ENCODE peak calls at places on chromosome 15, in six cellular contexts. K, D, A, T, E and I are unnamed samples.

GRCh38 chr15:25829075-25829474 is 34.1 kb downstream of the ATP10A start:
- DNase-seq in K (no peak), D (no peak), A (no peak), T (no peak), E (no peak), I (no peak)

GRCh38 chr15:99423186-99424130 is 142.3 kb upstream of the MEF2A start:
- DNase-seq in K (no peak), D (no peak), A (no peak), T (no peak), E (no peak), I (no peak)

GRCh38 chr15:93985925-93986324 is 245.4 kb upstream of the MCTP2 start:
- DNase-seq in K (no peak), D (no peak), A (peak; percentile 19), T (peak; percentile 18), E (no peak), I (no peak)

GRCh38 chr15:90873998-90874605 is 5.7 kb downstream of the FURIN start:
- DNase-seq in K (no peak), D (peak; percentile 90), A (peak; percentile 91), T (peak; percentile 89), E (no peak), I (peak; percentile 28)

GRCh38 chr15:78204351-78205309 is 29.7 kb downstream of the ACSBG1 start:
- DNase-seq in K (no peak), D (no peak), A (peak; percentile 89), T (no peak), E (no peak), I (peak; percentile 44)

GRCh38 chr15:85282504-85283115 is 97.8 kb upstream of the AKAP13 start:
- DNase-seq in K (no peak), D (no peak), A (peak; percentile 36), T (no peak), E (peak; percentile 27), I (peak; percentile 17)

GRCh38 chr15:93030430-93031102 is 58.4 kb downstream of the RGMA start:
- DNase-seq in K (peak; percentile 65), D (peak; percentile 74), A (peak; percentile 81), T (peak; percentile 70), E (peak; percentile 26), I (peak; percentile 74)

GRCh38 chr15:80996247-80996646 is 4.5 kb upstream of the TLNRD1 start:
- DNase-seq in K (no peak), D (no peak), A (no peak), T (peak; percentile 67), E (no peak), I (peak; percentile 32)

GRCh38 chr15:86526938-86527735 is 447.5 kb downstream of the AGBL1 start:
- DNase-seq in K (no peak), D (no peak), A (no peak), T (no peak), E (no peak), I (no peak)

GRCh38 chr15:70722266-70723123 is 40.9 kb downstream of the UACA start:
- DNase-seq in K (no peak), D (no peak), A (no peak), T (peak; percentile 65), E (peak; percentile 43), I (peak; percentile 79)

GRCh38 chr15:73005032-73005431 is 47.2 kb upstream of the NEO1 start:
- DNase-seq in K (no peak), D (no peak), A (no peak), T (no peak), E (no peak), I (no peak)

GRCh38 chr15:31453558-31454318 is 127.1 kb downstream of the KLF13 start:
- DNase-seq in K (no peak), D (no peak), A (no peak), T (no peak), E (no peak), I (no peak)

GRCh38 chr15:99580061-99580460 is 14.3 kb downstream of the MEF2A start:
- DNase-seq in K (no peak), D (no peak), A (no peak), T (no peak), E (no peak), I (peak; percentile 21)

GRCh38 chr15:55221090-55222011 is 24.6 kb upstream of the RSL24D1 start:
- DNase-seq in K (no peak), D (no peak), A (no peak), T (peak; percentile 99), E (peak; percentile 89), I (peak; percentile 99)

GRCh38 chr15:81480645-81481053 is 106.6 kb upstream of the TMC3 start:
- DNase-seq in K (no peak), D (no peak), A (no peak), T (peak; percentile 73), E (peak; percentile 29), I (peak; percentile 75)

GRCh38 chr15:72197045-72197459 is 535 bp downstream of the GRAMD2A start:
- DNase-seq in K (no peak), D (no peak), A (no peak), T (no peak), E (no peak), I (no peak)

GRCh38 chr15:98960555-98961050 is 47.0 kb downstream of the PGPEP1L start:
- DNase-seq in K (no peak), D (no peak), A (no peak), T (no peak), E (no peak), I (no peak)

GRCh38 chr15:42788725-42789124 is 51.8 kb upstream of the CDAN1 start:
- DNase-seq in K (no peak), D (no peak), A (no peak), T (peak; percentile 25), E (no peak), I (no peak)

GRCh38 chr15:98649996-98650870 is 1.9 kb downstream of the IGF1R start:
- DNase-seq in K (peak; percentile 65), D (peak; percentile 66), A (peak; percentile 68), T (peak; percentile 72), E (no peak), I (peak; percentile 26)

GRCh38 chr15:45831787-45832186 is 197.0 kb downstream of the SQOR start:
- DNase-seq in K (no peak), D (no peak), A (no peak), T (no peak), E (no peak), I (no peak)

DNA sequence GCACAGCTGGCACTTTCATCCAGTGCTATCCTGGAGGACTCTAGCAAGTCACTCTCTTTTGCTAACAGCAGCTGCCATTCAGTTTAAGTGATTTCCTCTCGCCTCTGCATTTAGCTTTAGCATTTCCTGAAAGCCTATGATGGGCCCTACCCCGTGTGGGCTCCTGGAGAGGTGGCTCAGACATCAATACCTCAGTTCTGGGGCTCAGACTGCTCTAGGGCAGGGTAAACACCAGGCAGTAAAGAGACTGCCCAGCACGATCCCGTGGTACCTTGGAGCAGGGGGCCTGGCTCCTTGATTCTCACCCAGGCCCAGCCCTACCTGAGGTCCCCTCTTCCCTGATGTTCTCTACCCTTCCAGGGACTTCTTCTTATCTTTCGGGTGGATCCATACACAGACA is 83.3 kb upstream of the SNRPA1 start:
- DNase-seq in K (no peak), D (no peak), A (no peak), T (no peak), E (no peak), I (no peak)
- H3K4me3 ChIP-seq in K (no peak overlapping the region), D (no peak overlapping the region), A (no peak overlapping the region), T (no peak overlapping the region), E (no peak overlapping the region), I (no peak overlapping the region)

DNA sequence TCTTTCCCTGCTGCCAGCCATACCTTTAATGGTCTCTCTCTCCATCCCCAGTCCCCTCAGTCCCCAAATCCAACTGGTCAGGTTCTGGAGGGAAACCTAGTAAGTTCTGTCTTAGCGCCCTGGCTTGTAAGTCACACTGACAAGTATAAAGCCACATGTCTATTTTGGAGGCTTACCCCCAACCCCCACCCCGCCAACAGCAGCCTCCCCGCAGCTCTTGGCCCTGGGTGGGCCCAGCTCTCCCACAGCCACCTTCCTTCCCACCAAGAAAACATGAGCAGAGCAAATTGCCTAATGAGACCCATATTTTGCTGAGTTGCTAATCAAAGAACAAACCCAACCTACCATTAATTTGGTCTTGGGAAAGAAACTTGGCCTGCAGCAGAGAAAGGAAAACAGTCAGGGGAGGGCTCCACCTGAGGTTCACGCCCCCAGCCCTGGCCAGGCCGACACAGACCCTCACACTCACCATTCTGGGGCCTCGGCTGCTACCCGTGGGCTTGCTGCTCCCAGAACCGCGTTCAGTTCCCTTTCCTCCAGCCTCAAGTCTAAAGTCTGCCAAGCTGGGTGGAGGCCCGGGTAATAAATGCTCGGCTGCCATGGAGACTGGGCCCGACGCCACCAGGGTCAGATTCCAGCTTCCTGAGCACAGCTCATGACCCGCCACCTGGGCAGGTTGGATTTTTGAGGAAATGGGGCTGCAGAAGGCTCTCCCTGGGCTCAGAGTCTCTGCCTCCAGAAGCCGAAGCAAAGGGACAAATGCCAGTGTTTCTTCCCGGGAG is at the start of gene CALML4:
- DNase-seq in K (peak; percentile 93), D (peak; percentile 74), A (peak; percentile 96), T (no peak), E (no peak), I (no peak)
- H3K4me3 ChIP-seq in K (peak within 1 kb of the TSS; percentile 0), D (peak within 1 kb of the TSS; percentile 37), A (no peak within 1 kb of the TSS), T (no peak within 1 kb of the TSS), E (no peak within 1 kb of the TSS), I (no peak within 1 kb of the TSS)

DNA sequence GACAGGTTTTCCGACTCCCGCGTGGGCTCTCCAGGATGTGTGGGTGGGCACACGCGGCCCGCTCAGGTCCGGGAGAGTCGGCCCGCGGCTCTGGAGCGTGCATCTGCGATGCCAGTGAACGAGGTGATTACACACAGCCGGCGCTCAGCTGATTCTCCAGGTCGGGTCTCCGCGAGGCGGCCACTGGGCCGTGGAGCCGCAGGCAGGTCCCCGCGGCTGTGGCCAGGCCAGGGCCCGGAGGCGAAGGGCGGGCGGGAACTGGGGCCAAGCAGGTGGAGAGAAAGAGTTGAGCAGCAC is 13.2 kb downstream of the PAK6 start:
- DNase-seq in K (no peak), D (no peak), A (no peak), T (no peak), E (no peak), I (no peak)
- H3K4me3 ChIP-seq in K (no peak overlapping the region), D (peak overlapping the region; percentile 65), A (no peak overlapping the region), T (no peak overlapping the region), E (no peak overlapping the region), I (no peak overlapping the region)

DNA sequence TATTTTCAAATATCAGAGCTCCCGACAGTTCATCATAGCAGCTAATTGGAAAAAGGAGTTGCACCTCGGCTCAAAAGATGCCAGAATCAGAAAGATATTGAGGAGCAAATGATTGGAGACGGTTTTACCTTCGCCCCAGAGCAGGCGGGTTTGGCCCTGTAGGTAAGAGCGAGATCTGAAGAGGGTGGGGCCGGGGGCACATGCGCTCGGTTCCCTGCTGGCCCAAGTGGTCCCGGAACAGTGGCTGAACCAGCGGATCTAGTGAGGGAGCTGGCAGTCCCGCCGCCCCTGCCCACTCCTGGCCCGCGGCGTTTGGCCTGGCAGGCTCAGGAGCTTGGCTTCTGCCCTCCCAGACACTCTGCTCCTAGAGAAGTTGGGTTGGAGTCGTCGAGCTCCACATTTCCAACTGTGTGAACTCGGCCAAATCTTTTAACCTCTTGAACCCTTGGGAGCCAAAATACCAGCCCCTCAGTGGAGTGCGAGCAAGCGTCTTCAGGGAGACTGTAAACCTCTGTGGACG is 79.1 kb downstream of the RHCG start:
- DNase-seq in K (no peak), D (no peak), A (no peak), T (no peak), E (no peak), I (no peak)
- H3K4me3 ChIP-seq in K (no peak overlapping the region), D (no peak overlapping the region), A (no peak overlapping the region), T (no peak overlapping the region), E (no peak overlapping the region), I (no peak overlapping the region)